ENCODE peak calls at places on chromosomes 7 and 10, in six cellular contexts. One of them, this sample, is unnamed.

GRCh38 chr7:117871778-117872538 is 1.3 kb downstream of the CTTNBP2 start:
- ATAC-seq in HepG2: peak
- ATAC-seq in Panc1: peak
- ATAC-seq in HCT116: peak
- ATAC-seq in GM12878: no peak
- ATAC-seq in GM23338: peak
- ATAC-seq in this sample: peak

GRCh38 chr10:79068203-79068561 is 584 bp upstream of the ZMIZ1 start:
- ATAC-seq in HepG2: no peak
- ATAC-seq in Panc1: peak
- ATAC-seq in HCT116: peak
- ATAC-seq in GM12878: peak
- ATAC-seq in GM23338: no peak
- ATAC-seq in this sample: no peak

GRCh38 chr7:18831943-18832342 is 285.5 kb downstream of the TWIST1 start:
- ATAC-seq in HepG2: no peak
- ATAC-seq in Panc1: no peak
- ATAC-seq in HCT116: no peak
- ATAC-seq in GM12878: no peak
- ATAC-seq in GM23338: no peak
- ATAC-seq in this sample: no peak

GRCh38 chr10:110091830-110092229 is 84.0 kb downstream of the ADD3 start:
- ATAC-seq in HepG2: no peak
- ATAC-seq in Panc1: no peak
- ATAC-seq in HCT116: no peak
- ATAC-seq in GM12878: no peak
- ATAC-seq in GM23338: no peak
- ATAC-seq in this sample: no peak

GRCh38 chr10:61883376-61883997 is 18.0 kb upstream of the ARID5B start:
- ATAC-seq in HepG2: no peak
- ATAC-seq in Panc1: no peak
- ATAC-seq in HCT116: no peak
- ATAC-seq in GM12878: peak
- ATAC-seq in GM23338: no peak
- ATAC-seq in this sample: no peak

GRCh38 chr7:140060243-140060630 is 2.5 kb downstream of the PARP12 start:
- ATAC-seq in HepG2: no peak
- ATAC-seq in Panc1: no peak
- ATAC-seq in HCT116: no peak
- ATAC-seq in GM12878: peak
- ATAC-seq in GM23338: no peak
- ATAC-seq in this sample: no peak

GRCh38 chr10:86635402-86635801 is 18.9 kb upstream of the OPN4 start:
- ATAC-seq in HepG2: no peak
- ATAC-seq in Panc1: no peak
- ATAC-seq in HCT116: no peak
- ATAC-seq in GM12878: no peak
- ATAC-seq in GM23338: no peak
- ATAC-seq in this sample: no peak

GRCh38 chr10:103780242-103781149 is 74.9 kb downstream of the SH3PXD2A start:
- ATAC-seq in HepG2: no peak
- ATAC-seq in Panc1: no peak
- ATAC-seq in HCT116: peak
- ATAC-seq in GM12878: no peak
- ATAC-seq in GM23338: no peak
- ATAC-seq in this sample: no peak

GRCh38 chr10:131946321-131946751 is 35.4 kb downstream of the BNIP3 start:
- ATAC-seq in HepG2: no peak
- ATAC-seq in Panc1: peak
- ATAC-seq in HCT116: no peak
- ATAC-seq in GM12878: no peak
- ATAC-seq in GM23338: no peak
- ATAC-seq in this sample: peak

GRCh38 chr7:74199551-74200355 is 10.1 kb upstream of the LAT2 start:
- ATAC-seq in HepG2: no peak
- ATAC-seq in Panc1: peak
- ATAC-seq in HCT116: peak
- ATAC-seq in GM12878: no peak
- ATAC-seq in GM23338: peak
- ATAC-seq in this sample: no peak

GRCh38 chr10:12971001-12971788 is 30.3 kb downstream of the CCDC3 start:
- ATAC-seq in HepG2: no peak
- ATAC-seq in Panc1: no peak
- ATAC-seq in HCT116: no peak
- ATAC-seq in GM12878: no peak
- ATAC-seq in GM23338: no peak
- ATAC-seq in this sample: no peak

GRCh38 chr10:110387983-110388681 is 83.4 kb upstream of the SMNDC1 start:
- ATAC-seq in HepG2: no peak
- ATAC-seq in Panc1: no peak
- ATAC-seq in HCT116: no peak
- ATAC-seq in GM12878: peak
- ATAC-seq in GM23338: peak
- ATAC-seq in this sample: no peak

GRCh38 chr10:11823989-11824346 is 812 bp downstream of the PROSER2 start:
- ATAC-seq in HepG2: no peak
- ATAC-seq in Panc1: no peak
- ATAC-seq in HCT116: no peak
- ATAC-seq in GM12878: no peak
- ATAC-seq in GM23338: no peak
- ATAC-seq in this sample: no peak

GRCh38 chr10:8444630-8445029 is 390.1 kb downstream of the GATA3 start:
- ATAC-seq in HepG2: peak
- ATAC-seq in Panc1: no peak
- ATAC-seq in HCT116: no peak
- ATAC-seq in GM12878: peak
- ATAC-seq in GM23338: peak
- ATAC-seq in this sample: peak

GRCh38 chr10:131743190-131744151 is 157.3 kb upstream of the PPP2R2D start:
- ATAC-seq in HepG2: no peak
- ATAC-seq in Panc1: peak
- ATAC-seq in HCT116: no peak
- ATAC-seq in GM12878: peak
- ATAC-seq in GM23338: peak
- ATAC-seq in this sample: no peak

GRCh38 chr7:20786779-20787651 is at the start of gene SP8:
- ATAC-seq in HepG2: peak
- ATAC-seq in Panc1: no peak
- ATAC-seq in HCT116: peak
- ATAC-seq in GM12878: no peak
- ATAC-seq in GM23338: peak
- ATAC-seq in this sample: no peak

GRCh38 chr7:90187507-90188050 is 24.0 kb upstream of the STEAP2 start:
- ATAC-seq in HepG2: no peak
- ATAC-seq in Panc1: no peak
- ATAC-seq in HCT116: no peak
- ATAC-seq in GM12878: peak
- ATAC-seq in GM23338: no peak
- ATAC-seq in this sample: no peak

GRCh38 chr10:279655-280054 is 144.4 kb downstream of the ZMYND11 start:
- ATAC-seq in HepG2: no peak
- ATAC-seq in Panc1: no peak
- ATAC-seq in HCT116: peak
- ATAC-seq in GM12878: no peak
- ATAC-seq in GM23338: peak
- ATAC-seq in this sample: no peak

GRCh38 chr10:1212571-1213141 is 156.5 kb downstream of the WDR37 start:
- ATAC-seq in HepG2: no peak
- ATAC-seq in Panc1: peak
- ATAC-seq in HCT116: peak
- ATAC-seq in GM12878: no peak
- ATAC-seq in GM23338: no peak
- ATAC-seq in this sample: no peak

DNA sequence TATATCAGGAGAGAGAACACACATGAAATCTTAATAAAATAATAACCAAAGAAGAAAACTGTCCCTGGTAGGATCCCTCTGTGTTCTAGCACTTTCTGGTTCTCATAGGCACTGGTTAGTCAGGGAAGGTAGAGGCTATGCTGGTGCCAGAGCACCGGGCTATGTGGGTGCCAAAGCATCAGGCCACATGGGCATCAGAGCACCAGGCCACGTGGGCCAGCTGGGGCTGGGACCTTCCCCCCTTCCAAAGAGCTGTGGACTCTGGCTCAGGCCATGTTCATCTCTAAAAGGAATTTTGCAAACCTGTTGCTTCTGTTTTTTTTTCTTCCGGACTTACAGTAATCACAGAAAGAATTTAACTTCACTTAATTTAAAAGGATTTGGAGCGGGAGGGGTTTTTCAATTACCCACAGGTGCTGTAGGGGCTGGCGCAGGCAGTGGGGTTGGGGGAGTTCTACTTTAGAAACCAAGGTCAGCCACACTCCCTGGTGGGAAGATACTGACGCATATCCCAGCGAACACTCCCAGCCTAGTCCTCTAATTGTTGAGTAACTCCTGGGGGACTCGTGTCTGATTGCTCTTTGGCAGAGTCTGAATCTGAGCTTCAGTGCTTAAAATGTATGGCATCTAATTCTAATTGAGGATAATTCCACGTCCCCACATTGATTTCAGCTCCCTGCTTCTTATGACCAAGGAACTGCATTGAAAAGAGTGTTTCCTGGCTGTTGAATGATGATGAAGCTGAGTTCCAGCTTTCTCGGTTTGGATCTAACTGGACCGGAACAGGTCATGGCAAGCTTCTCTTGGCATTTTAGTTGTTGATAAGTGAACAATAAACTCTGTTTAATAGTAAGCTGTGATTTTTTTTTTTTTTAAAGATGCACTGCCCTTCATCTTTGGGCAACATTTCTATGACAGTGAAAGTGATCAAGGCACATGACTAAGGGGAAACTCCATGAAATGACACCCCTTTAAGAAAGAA is 110.7 kb upstream of the FZD8 start:
- ATAC-seq in HepG2: no peak
- ATAC-seq in Panc1: no peak
- ATAC-seq in HCT116: no peak
- ATAC-seq in GM12878: no peak
- ATAC-seq in GM23338: no peak
- ATAC-seq in this sample: no peak
- TF ChIP-seq POLR2AphosphoS5 in HepG2: no peak
- TF ChIP-seq POLR2AphosphoS5 in Panc1: no peak
- TF ChIP-seq POLR2AphosphoS5 in HCT116: no peak
- TF ChIP-seq POLR2AphosphoS5 in GM12878: no peak
- TF ChIP-seq POLR2AphosphoS5 in GM23338: no peak
- TF ChIP-seq POLR2AphosphoS5 in this sample: no peak

DNA sequence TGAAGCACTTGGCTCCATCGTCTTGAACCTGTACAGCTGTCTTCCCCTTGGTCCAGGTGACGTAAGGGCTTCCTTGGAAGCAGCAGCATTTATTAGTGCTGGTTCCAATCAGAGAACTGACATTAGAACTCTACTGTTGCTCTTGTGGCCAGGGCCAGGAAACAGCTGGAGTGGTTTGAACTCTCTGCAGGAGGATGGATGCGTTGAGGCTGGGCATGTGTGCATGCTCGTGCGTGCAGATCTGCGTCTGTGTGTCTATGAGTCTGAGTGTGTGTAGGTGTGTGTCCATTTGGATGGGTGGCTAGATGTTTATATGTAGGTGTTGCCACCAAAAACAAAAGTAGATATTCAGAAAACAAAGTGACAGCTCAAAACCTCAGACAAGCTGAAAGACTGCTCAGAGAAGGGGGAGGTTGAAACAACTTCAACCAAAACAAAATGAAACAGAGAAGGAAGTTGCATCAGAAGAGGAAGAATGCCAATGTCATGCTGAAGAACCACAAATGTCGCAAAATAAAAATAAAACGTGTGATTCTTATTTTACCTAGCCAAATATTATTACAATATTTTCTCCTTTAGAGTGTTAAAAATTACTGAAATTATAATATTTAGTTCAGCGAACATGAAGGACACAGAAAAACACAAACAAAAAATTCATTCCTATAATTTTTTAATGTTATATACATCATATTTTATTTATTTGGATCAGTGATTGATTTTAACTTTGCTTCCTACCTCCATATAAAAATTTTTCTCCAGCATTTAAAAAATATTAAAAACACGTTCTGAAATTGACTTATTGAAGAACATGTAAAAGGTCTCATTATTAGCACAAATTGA is 96.1 kb upstream of the MKLN1 start:
- ATAC-seq in HepG2: no peak
- ATAC-seq in Panc1: no peak
- ATAC-seq in HCT116: no peak
- ATAC-seq in GM12878: peak
- ATAC-seq in GM23338: no peak
- ATAC-seq in this sample: peak
- TF ChIP-seq POLR2AphosphoS5 in HepG2: no peak
- TF ChIP-seq POLR2AphosphoS5 in Panc1: no peak
- TF ChIP-seq POLR2AphosphoS5 in HCT116: no peak
- TF ChIP-seq POLR2AphosphoS5 in GM12878: no peak
- TF ChIP-seq POLR2AphosphoS5 in GM23338: no peak
- TF ChIP-seq POLR2AphosphoS5 in this sample: no peak

GRCh38 chr7:136116186-136116585 is 139.0 kb upstream of the MTPN start:
- ATAC-seq in HepG2: no peak
- ATAC-seq in Panc1: no peak
- ATAC-seq in HCT116: no peak
- ATAC-seq in GM12878: no peak
- ATAC-seq in GM23338: no peak
- ATAC-seq in this sample: no peak

GRCh38 chr7:136117539-136117938 is 140.4 kb upstream of the MTPN start:
- ATAC-seq in HepG2: no peak
- ATAC-seq in Panc1: no peak
- ATAC-seq in HCT116: no peak
- ATAC-seq in GM12878: no peak
- ATAC-seq in GM23338: no peak
- ATAC-seq in this sample: no peak

DNA sequence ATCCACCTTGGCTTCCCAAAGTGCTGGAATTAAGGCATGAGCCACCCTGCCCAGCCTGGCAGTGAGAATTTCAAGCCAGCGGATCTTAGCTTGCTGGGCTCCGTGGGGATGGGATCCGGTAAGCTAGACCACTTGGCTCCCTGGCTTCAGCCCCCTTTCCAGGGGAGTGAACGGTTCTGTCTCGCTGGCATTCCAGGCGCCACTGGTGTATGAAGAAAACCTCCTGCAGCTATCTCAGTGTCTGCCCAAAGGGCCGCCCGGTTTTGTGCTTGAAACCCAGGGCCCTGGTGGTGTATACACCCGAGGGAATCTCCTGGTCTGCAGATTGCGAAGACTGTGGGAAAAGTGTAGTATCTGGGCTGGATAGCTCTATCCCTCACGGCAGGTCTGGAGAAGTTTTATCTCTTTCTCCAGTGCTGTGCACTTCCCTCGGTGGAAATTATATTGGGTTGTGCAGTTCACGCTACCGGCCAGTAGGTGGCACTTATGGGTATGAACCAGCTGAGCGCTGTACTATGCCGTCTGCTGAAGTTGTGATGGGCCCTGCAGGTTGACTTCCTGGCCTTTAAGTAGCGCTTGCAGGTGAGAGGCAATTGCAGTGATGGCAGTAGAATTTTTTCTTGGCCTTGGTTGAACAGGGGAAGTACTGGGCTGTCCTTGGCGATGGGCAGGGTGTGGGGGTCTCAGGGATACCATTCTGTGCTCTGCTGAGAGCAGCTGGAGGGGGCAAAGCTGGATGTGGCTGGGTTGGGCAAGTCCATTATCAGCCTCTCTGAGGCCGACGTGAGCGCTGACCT is 138.0 kb upstream of the MTPN start:
- ATAC-seq in HepG2: peak
- ATAC-seq in Panc1: peak
- ATAC-seq in HCT116: peak
- ATAC-seq in GM12878: peak
- ATAC-seq in GM23338: peak
- ATAC-seq in this sample: no peak
- TF ChIP-seq POLR2AphosphoS5 in HepG2: no peak
- TF ChIP-seq POLR2AphosphoS5 in Panc1: no peak
- TF ChIP-seq POLR2AphosphoS5 in HCT116: no peak
- TF ChIP-seq POLR2AphosphoS5 in GM12878: no peak
- TF ChIP-seq POLR2AphosphoS5 in GM23338: no peak
- TF ChIP-seq POLR2AphosphoS5 in this sample: no peak

GRCh38 chr7:153400735-153401593 is 641.4 kb downstream of the ACTR3B start:
- ATAC-seq in HepG2: no peak
- ATAC-seq in Panc1: no peak
- ATAC-seq in HCT116: no peak
- ATAC-seq in GM12878: no peak
- ATAC-seq in GM23338: no peak
- ATAC-seq in this sample: no peak
- TF ChIP-seq POLR2AphosphoS5 in HepG2: no peak
- TF ChIP-seq POLR2AphosphoS5 in Panc1: no peak
- TF ChIP-seq POLR2AphosphoS5 in HCT116: no peak
- TF ChIP-seq POLR2AphosphoS5 in GM12878: no peak
- TF ChIP-seq POLR2AphosphoS5 in GM23338: no peak
- TF ChIP-seq POLR2AphosphoS5 in this sample: no peak

This sample was measured in gastroesophageal sphincter.